ENCODE peak calls at places on chromosomes 3 and 15, in six cellular contexts. D, B, S, W, X and Z are unnamed samples.

GRCh38 chr15:42053010-42053409 is 32.2 kb upstream of the PLA2G4E start:
- DNase-seq in D (no peak), B (no peak), S (no peak), W (no peak), X (no peak), Z (no peak)

GRCh38 chr15:23570466-23570865 is 5.0 kb downstream of the MKRN3 start:
- DNase-seq in D (peak; percentile 38), B (no peak), S (peak; percentile 17), W (no peak), X (no peak), Z (no peak)

GRCh38 chr3:104519968-104520655 is 846.6 kb upstream of the ALCAM start:
- DNase-seq in D (no peak), B (no peak), S (no peak), W (peak; percentile 86), X (no peak), Z (no peak)

GRCh38 chr3:42476225-42477160 is 25.9 kb upstream of the VIPR1 start:
- DNase-seq in D (peak; percentile 95), B (peak; percentile 19), S (no peak), W (no peak), X (peak; percentile 21), Z (peak; percentile 94)

GRCh38 chr3:130820976-130821375 is 72.9 kb upstream of the ATP2C1 start:
- DNase-seq in D (peak; percentile 83), B (peak; percentile 78), S (peak; percentile 30), W (no peak), X (peak; percentile 50), Z (peak; percentile 91)

GRCh38 chr15:33400941-33401340 is 90.2 kb downstream of the RYR3 start:
- DNase-seq in D (no peak), B (no peak), S (no peak), W (no peak), X (no peak), Z (no peak)

GRCh38 chr3:42080452-42080872 is 10.7 kb upstream of the TRAK1 start:
- DNase-seq in D (peak; percentile 95), B (peak; percentile 78), S (no peak), W (peak; percentile 38), X (peak; percentile 61), Z (peak; percentile 87)

GRCh38 chr3:45677045-45677436 is 12.2 kb upstream of the SACM1L start:
- DNase-seq in D (peak; percentile 85), B (peak; percentile 94), S (peak; percentile 45), W (no peak), X (peak; percentile 79), Z (peak; percentile 92)

GRCh38 chr3:45599984-45600650 is 5.6 kb downstream of the LIMD1 start:
- DNase-seq in D (no peak), B (peak; percentile 50), S (no peak), W (no peak), X (no peak), Z (no peak)

GRCh38 chr15:86620113-86620512 is 540.4 kb downstream of the AGBL1 start:
- DNase-seq in D (no peak), B (no peak), S (no peak), W (no peak), X (peak; percentile 34), Z (no peak)

GRCh38 chr15:83057002-83057401 is 10.1 kb downstream of the BTBD1 start:
- DNase-seq in D (no peak), B (no peak), S (no peak), W (no peak), X (no peak), Z (no peak)

GRCh38 chr3:44989141-44989540 is 13.1 kb downstream of the EXOSC7 start:
- DNase-seq in D (no peak), B (no peak), S (no peak), W (no peak), X (no peak), Z (no peak)

GRCh38 chr3:36864180-36865053 is 80.4 kb downstream of the TRANK1 start:
- DNase-seq in D (no peak), B (no peak), S (no peak), W (no peak), X (no peak), Z (no peak)

GRCh38 chr15:69200773-69201745 is 40.6 kb downstream of the GLCE start:
- DNase-seq in D (no peak), B (no peak), S (no peak), W (no peak), X (no peak), Z (no peak)

GRCh38 chr15:79221696-79222095 is 60.8 kb upstream of the ANKRD34C start:
- DNase-seq in D (no peak), B (no peak), S (no peak), W (no peak), X (peak; percentile 11), Z (peak; percentile 55)

GRCh38 chr3:101036676-101037075 is 43.5 kb upstream of the ABI3BP start:
- DNase-seq in D (no peak), B (peak; percentile 32), S (no peak), W (no peak), X (no peak), Z (peak; percentile 64)

GRCh38 chr3:128352326-128352725 is 114.4 kb downstream of the DNAJB8 start:
- DNase-seq in D (no peak), B (no peak), S (no peak), W (no peak), X (no peak), Z (no peak)

GRCh38 chr3:99536555-99537314 is 101.7 kb upstream of the COL8A1 start:
- DNase-seq in D (no peak), B (peak; percentile 35), S (no peak), W (no peak), X (no peak), Z (no peak)

GRCh38 chr3:126468028-126468891 is 7.4 kb downstream of the ZXDC start:
- DNase-seq in D (no peak), B (peak; percentile 59), S (no peak), W (no peak), X (peak; percentile 38), Z (peak; percentile 34)

GRCh38 chr15:92714457-92715401 is 59.2 kb upstream of the FAM174B start:
- DNase-seq in D (peak; percentile 87), B (peak; percentile 84), S (peak; percentile 81), W (peak; percentile 67), X (peak; percentile 89), Z (peak; percentile 55)

GRCh38 chr15:94644433-94644832 is 413.1 kb downstream of the MCTP2 start:
- DNase-seq in D (no peak), B (no peak), S (no peak), W (no peak), X (no peak), Z (no peak)
- H3K4me3 ChIP-seq in D (no peak overlapping the region), B (no peak overlapping the region), S (no peak overlapping the region), W (no peak overlapping the region), X (no peak overlapping the region), Z (no peak overlapping the region)

GRCh38 chr3:57840445-57840844 is 84.3 kb downstream of the SLMAP start:
- DNase-seq in D (no peak), B (no peak), S (no peak), W (peak; percentile 14), X (no peak), Z (no peak)
- TF ChIP-seq CTCF in D (no peak), B (no peak), S (no peak), W (no peak), X (no peak), Z (no peak)

DNA sequence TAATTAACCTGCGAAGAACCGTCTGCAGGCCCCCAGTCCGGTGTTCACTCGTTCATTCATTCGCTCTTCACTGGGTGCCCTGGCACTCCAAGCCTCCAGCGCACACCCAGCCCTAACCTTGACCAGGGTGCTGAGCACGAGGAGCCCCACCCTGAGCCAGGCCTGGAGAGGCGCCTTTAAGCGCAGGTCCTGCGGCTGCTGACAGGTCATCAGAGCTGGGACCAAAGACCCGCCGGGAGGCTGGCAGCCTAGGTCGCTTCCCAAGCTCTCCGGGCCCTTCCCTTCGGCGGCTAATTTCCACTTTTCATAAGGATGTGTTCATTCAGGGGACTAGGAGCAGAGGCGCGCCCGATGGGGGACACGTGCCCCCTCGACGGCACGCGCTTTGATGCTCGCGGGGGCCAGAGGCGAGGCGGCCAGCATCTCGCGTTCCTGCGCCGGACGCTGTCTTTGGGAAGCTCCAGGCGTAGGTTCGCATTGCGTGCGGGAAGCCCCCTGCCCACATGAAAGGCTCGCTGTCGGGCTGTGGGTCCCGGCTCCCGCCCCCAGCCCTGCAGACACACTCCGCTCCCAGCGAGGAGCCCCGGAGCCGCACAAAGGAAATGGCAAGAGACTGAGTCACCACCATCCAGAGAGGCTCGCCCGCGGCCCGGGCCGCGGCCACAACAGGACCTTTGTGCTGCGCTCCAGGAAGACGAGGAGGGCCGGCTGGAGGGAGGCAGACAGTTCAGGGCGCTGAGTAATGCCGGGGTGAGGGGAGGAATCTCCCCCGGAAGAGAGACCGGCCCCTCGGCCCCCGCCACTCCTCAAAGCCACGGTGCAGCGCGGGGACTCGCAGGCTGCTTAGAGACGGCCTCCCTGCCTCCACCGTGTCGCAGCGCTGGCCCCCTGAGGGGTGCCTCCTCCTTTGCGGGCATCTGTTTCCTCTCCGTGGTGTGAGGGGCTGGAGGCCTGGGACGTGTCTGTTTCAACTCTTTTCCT is 266.4 kb upstream of the HES1 start:
- DNase-seq in D (peak; percentile 97), B (peak; percentile 91), S (peak; percentile 95), W (no peak), X (peak; percentile 86), Z (peak; percentile 76)
- H3K4me3 ChIP-seq in D (peak overlapping the region; percentile 20), B (no peak overlapping the region), S (no peak overlapping the region), W (no peak overlapping the region), X (no peak overlapping the region), Z (no peak overlapping the region)

GRCh38 chr3:166420071-166420470 is 582.8 kb upstream of the BCHE start:
- DNase-seq in D (no peak), B (no peak), S (no peak), W (no peak), X (no peak), Z (no peak)

GRCh38 chr3:166425021-166425420 is 587.8 kb upstream of the BCHE start:
- DNase-seq in D (no peak), B (no peak), S (no peak), W (no peak), X (no peak), Z (no peak)

GRCh38 chr3:166425900-166426611 is 588.8 kb upstream of the BCHE start:
- DNase-seq in D (peak; percentile 37), B (no peak), S (no peak), W (no peak), X (peak; percentile 8), Z (peak; percentile 2)
- TF ChIP-seq CTCF in D (peak; percentile 48), B (no peak), S (no peak), W (no peak), X (no peak), Z (peak; percentile 19)

GRCh38 chr15:74243431-74243830 is 7.3 kb downstream of the CCDC33 start:
- DNase-seq in D (no peak), B (no peak), S (no peak), W (no peak), X (no peak), Z (no peak)

GRCh38 chr15:74240897-74241614 is 4.9 kb downstream of the CCDC33 start:
- DNase-seq in D (no peak), B (no peak), S (no peak), W (no peak), X (no peak), Z (no peak)

GRCh38 chr15:74242296-74242929 is 6.3 kb downstream of the CCDC33 start:
- DNase-seq in D (peak; percentile 19), B (peak; percentile 60), S (peak; percentile 36), W (no peak), X (peak; percentile 78), Z (no peak)

GRCh38 chr15:74244818-74245341 is 8.8 kb downstream of the CCDC33 start:
- DNase-seq in D (no peak), B (no peak), S (no peak), W (no peak), X (no peak), Z (no peak)

GRCh38 chr15:74245342-74245931 is 9.3 kb downstream of the CCDC33 start:
- DNase-seq in D (no peak), B (no peak), S (no peak), W (peak; percentile 21), X (peak; percentile 33), Z (no peak)
- H3K4me3 ChIP-seq in D (no peak overlapping the region), B (no peak overlapping the region), S (no peak overlapping the region), W (no peak overlapping the region), X (no peak overlapping the region), Z (no peak overlapping the region)

GRCh38 chr15:73889053-73889452 is 15.7 kb downstream of the TBC1D21 start:
- DNase-seq in D (no peak), B (no peak), S (no peak), W (no peak), X (no peak), Z (no peak)
- TF ChIP-seq CTCF in D (no peak), B (no peak), S (no peak), W (no peak), X (no peak), Z (no peak)